ENCODE peak calls at places on chromosomes 12 and 14, in eight cellular contexts. One of them, this sample, is unnamed.

GRCh38 chr12:57213068-57213715 is 3.4 kb upstream of the NXPH4 start:
- DNase-seq in left lung: peak
- DNase-seq in colonic mucosa: peak
- DNase-seq in ovary: peak
- DNase-seq in A549: peak
- DNase-seq in hepatocyte: peak
- DNase-seq in CD8-positive, alpha-beta T cell: peak
- DNase-seq in PC-9: peak
- DNase-seq in this sample: peak

GRCh38 chr12:89062996-89063395 is 289.3 kb downstream of the DUSP6 start:
- DNase-seq in left lung: no peak
- DNase-seq in colonic mucosa: no peak
- DNase-seq in ovary: no peak
- DNase-seq in A549: no peak
- DNase-seq in hepatocyte: no peak
- DNase-seq in CD8-positive, alpha-beta T cell: no peak
- DNase-seq in PC-9: no peak
- DNase-seq in this sample: no peak

GRCh38 chr12:113369391-113369790 is 11.0 kb downstream of the PLBD2 start:
- DNase-seq in left lung: no peak
- DNase-seq in colonic mucosa: no peak
- DNase-seq in ovary: no peak
- DNase-seq in A549: no peak
- DNase-seq in hepatocyte: no peak
- DNase-seq in CD8-positive, alpha-beta T cell: no peak
- DNase-seq in PC-9: no peak
- DNase-seq in this sample: no peak

GRCh38 chr12:25984759-25985158 is 26.3 kb downstream of the RASSF8 start:
- DNase-seq in left lung: no peak
- DNase-seq in colonic mucosa: no peak
- DNase-seq in ovary: no peak
- DNase-seq in A549: no peak
- DNase-seq in hepatocyte: no peak
- DNase-seq in CD8-positive, alpha-beta T cell: no peak
- DNase-seq in PC-9: no peak
- DNase-seq in this sample: no peak

GRCh38 chr12:66603458-66603857 is 75.4 kb downstream of the GRIP1 start:
- DNase-seq in left lung: no peak
- DNase-seq in colonic mucosa: no peak
- DNase-seq in ovary: no peak
- DNase-seq in A549: no peak
- DNase-seq in hepatocyte: peak
- DNase-seq in CD8-positive, alpha-beta T cell: no peak
- DNase-seq in PC-9: no peak
- DNase-seq in this sample: no peak

GRCh38 chr12:119423285-119423684 is 88.8 kb downstream of the CCDC60 start:
- DNase-seq in left lung: no peak
- DNase-seq in colonic mucosa: no peak
- DNase-seq in ovary: no peak
- DNase-seq in A549: no peak
- DNase-seq in hepatocyte: no peak
- DNase-seq in CD8-positive, alpha-beta T cell: no peak
- DNase-seq in PC-9: no peak
- DNase-seq in this sample: no peak

GRCh38 chr12:55072093-55072492 is 52.3 kb downstream of the NEUROD4 start:
- DNase-seq in left lung: peak
- DNase-seq in colonic mucosa: peak
- DNase-seq in ovary: no peak
- DNase-seq in A549: peak
- DNase-seq in hepatocyte: peak
- DNase-seq in CD8-positive, alpha-beta T cell: peak
- DNase-seq in PC-9: no peak
- DNase-seq in this sample: no peak

GRCh38 chr12:109606261-109607028 is 32.9 kb downstream of the MVK start:
- DNase-seq in left lung: no peak
- DNase-seq in colonic mucosa: no peak
- DNase-seq in ovary: no peak
- DNase-seq in A549: no peak
- DNase-seq in hepatocyte: peak
- DNase-seq in CD8-positive, alpha-beta T cell: no peak
- DNase-seq in PC-9: no peak
- DNase-seq in this sample: no peak

GRCh38 chr12:4118601-4119156 is 154.9 kb upstream of the CCND2 start:
- DNase-seq in left lung: no peak
- DNase-seq in colonic mucosa: peak
- DNase-seq in ovary: no peak
- DNase-seq in A549: no peak
- DNase-seq in hepatocyte: no peak
- DNase-seq in CD8-positive, alpha-beta T cell: no peak
- DNase-seq in PC-9: no peak
- DNase-seq in this sample: peak

GRCh38 chr12:102061556-102062418 is at the start of gene WASHC3:
- DNase-seq in left lung: peak
- DNase-seq in colonic mucosa: peak
- DNase-seq in ovary: peak
- DNase-seq in A549: peak
- DNase-seq in hepatocyte: peak
- DNase-seq in CD8-positive, alpha-beta T cell: peak
- DNase-seq in PC-9: peak
- DNase-seq in this sample: peak

GRCh38 chr12:132356686-132357622 is 27.6 kb upstream of the GALNT9 start:
- DNase-seq in left lung: no peak
- DNase-seq in colonic mucosa: peak
- DNase-seq in ovary: no peak
- DNase-seq in A549: peak
- DNase-seq in hepatocyte: peak
- DNase-seq in CD8-positive, alpha-beta T cell: no peak
- DNase-seq in PC-9: peak
- DNase-seq in this sample: no peak

GRCh38 chr12:107759410-107759809 is 1.5 kb downstream of the PRDM4 start:
- DNase-seq in left lung: no peak
- DNase-seq in colonic mucosa: peak
- DNase-seq in ovary: no peak
- DNase-seq in A549: peak
- DNase-seq in hepatocyte: peak
- DNase-seq in CD8-positive, alpha-beta T cell: no peak
- DNase-seq in PC-9: peak
- DNase-seq in this sample: no peak

GRCh38 chr14:91316761-91317160 is 72.3 kb upstream of the GPR68 start:
- DNase-seq in left lung: no peak
- DNase-seq in colonic mucosa: no peak
- DNase-seq in ovary: no peak
- DNase-seq in A549: no peak
- DNase-seq in hepatocyte: no peak
- DNase-seq in CD8-positive, alpha-beta T cell: no peak
- DNase-seq in PC-9: no peak
- DNase-seq in this sample: no peak

GRCh38 chr12:68271346-68271745 is 17.9 kb upstream of the IL22 start:
- DNase-seq in left lung: no peak
- DNase-seq in colonic mucosa: no peak
- DNase-seq in ovary: no peak
- DNase-seq in A549: no peak
- DNase-seq in hepatocyte: no peak
- DNase-seq in CD8-positive, alpha-beta T cell: no peak
- DNase-seq in PC-9: no peak
- DNase-seq in this sample: no peak

GRCh38 chr12:97616936-97617335 is 154.3 kb downstream of the RMST start:
- DNase-seq in left lung: no peak
- DNase-seq in colonic mucosa: no peak
- DNase-seq in ovary: no peak
- DNase-seq in A549: no peak
- DNase-seq in hepatocyte: no peak
- DNase-seq in CD8-positive, alpha-beta T cell: no peak
- DNase-seq in PC-9: no peak
- DNase-seq in this sample: no peak

GRCh38 chr12:116319851-116320621 is 42.5 kb upstream of the MED13L start:
- DNase-seq in left lung: peak
- DNase-seq in colonic mucosa: peak
- DNase-seq in ovary: peak
- DNase-seq in A549: no peak
- DNase-seq in hepatocyte: peak
- DNase-seq in CD8-positive, alpha-beta T cell: no peak
- DNase-seq in PC-9: no peak
- DNase-seq in this sample: peak

GRCh38 chr12:53299101-53299453 is 418 bp upstream of the MYG1 start:
- DNase-seq in left lung: peak
- DNase-seq in colonic mucosa: no peak
- DNase-seq in ovary: no peak
- DNase-seq in A549: peak
- DNase-seq in hepatocyte: peak
- DNase-seq in CD8-positive, alpha-beta T cell: no peak
- DNase-seq in PC-9: peak
- DNase-seq in this sample: no peak

GRCh38 chr12:110966081-110966760 is 45.8 kb upstream of the MYL2 start:
- DNase-seq in left lung: no peak
- DNase-seq in colonic mucosa: no peak
- DNase-seq in ovary: no peak
- DNase-seq in A549: no peak
- DNase-seq in hepatocyte: no peak
- DNase-seq in CD8-positive, alpha-beta T cell: no peak
- DNase-seq in PC-9: no peak
- DNase-seq in this sample: no peak

GRCh38 chr14:57091030-57091608 is 177.6 kb downstream of the EXOC5 start:
- DNase-seq in left lung: no peak
- DNase-seq in colonic mucosa: no peak
- DNase-seq in ovary: no peak
- DNase-seq in A549: no peak
- DNase-seq in hepatocyte: no peak
- DNase-seq in CD8-positive, alpha-beta T cell: no peak
- DNase-seq in PC-9: no peak
- DNase-seq in this sample: no peak

GRCh38 chr14:22200977-22201605 is 387.9 kb downstream of the DAD1 start:
- DNase-seq in left lung: no peak
- DNase-seq in colonic mucosa: no peak
- DNase-seq in ovary: no peak
- DNase-seq in A549: peak
- DNase-seq in hepatocyte: peak
- DNase-seq in CD8-positive, alpha-beta T cell: no peak
- DNase-seq in PC-9: peak
- DNase-seq in this sample: no peak

GRCh38 chr12:16348435-16349131 is 1.1 kb downstream of the MGST1 start:
- DNase-seq in left lung: no peak
- DNase-seq in colonic mucosa: no peak
- DNase-seq in ovary: no peak
- DNase-seq in A549: peak
- DNase-seq in hepatocyte: no peak
- DNase-seq in CD8-positive, alpha-beta T cell: no peak
- DNase-seq in PC-9: no peak
- DNase-seq in this sample: no peak

GRCh38 chr12:11500222-11500860 is 105.0 kb upstream of the PRB2 start:
- DNase-seq in left lung: peak
- DNase-seq in colonic mucosa: peak
- DNase-seq in ovary: peak
- DNase-seq in A549: peak
- DNase-seq in hepatocyte: peak
- DNase-seq in CD8-positive, alpha-beta T cell: peak
- DNase-seq in PC-9: no peak
- DNase-seq in this sample: no peak

GRCh38 chr12:156945-157344 is 57.0 kb downstream of the SLC6A12 start:
- DNase-seq in left lung: no peak
- DNase-seq in colonic mucosa: no peak
- DNase-seq in ovary: no peak
- DNase-seq in A549: no peak
- DNase-seq in hepatocyte: no peak
- DNase-seq in CD8-positive, alpha-beta T cell: no peak
- DNase-seq in PC-9: no peak
- DNase-seq in this sample: no peak

GRCh38 chr12:91920276-91920675 is 225.4 kb downstream of the BTG1 start:
- DNase-seq in left lung: no peak
- DNase-seq in colonic mucosa: no peak
- DNase-seq in ovary: no peak
- DNase-seq in A549: no peak
- DNase-seq in hepatocyte: no peak
- DNase-seq in CD8-positive, alpha-beta T cell: no peak
- DNase-seq in PC-9: no peak
- DNase-seq in this sample: no peak

GRCh38 chr12:116346751-116347150 is 69.3 kb upstream of the MED13L start:
- DNase-seq in left lung: no peak
- DNase-seq in colonic mucosa: no peak
- DNase-seq in ovary: peak
- DNase-seq in A549: peak
- DNase-seq in hepatocyte: peak
- DNase-seq in CD8-positive, alpha-beta T cell: no peak
- DNase-seq in PC-9: peak
- DNase-seq in this sample: no peak

GRCh38 chr14:102197317-102197850 is 57.7 kb downstream of the WDR20 start:
- DNase-seq in left lung: no peak
- DNase-seq in colonic mucosa: no peak
- DNase-seq in ovary: no peak
- DNase-seq in A549: no peak
- DNase-seq in hepatocyte: no peak
- DNase-seq in CD8-positive, alpha-beta T cell: no peak
- DNase-seq in PC-9: no peak
- DNase-seq in this sample: no peak
- H3K27ac ChIP-seq in left lung: no peak
- H3K27ac ChIP-seq in colonic mucosa: no peak
- H3K27ac ChIP-seq in ovary: no peak
- H3K27ac ChIP-seq in A549: no peak
- H3K27ac ChIP-seq in hepatocyte: no peak
- H3K27ac ChIP-seq in CD8-positive, alpha-beta T cell: no peak
- H3K27ac ChIP-seq in PC-9: no peak
- H3K27ac ChIP-seq in this sample: no peak

GRCh38 chr12:122072031-122072970 is 6.3 kb upstream of the MLXIP start:
- DNase-seq in left lung: no peak
- DNase-seq in colonic mucosa: peak
- DNase-seq in ovary: peak
- DNase-seq in A549: peak
- DNase-seq in hepatocyte: peak
- DNase-seq in CD8-positive, alpha-beta T cell: no peak
- DNase-seq in PC-9: peak
- DNase-seq in this sample: no peak
- H3K4me3 ChIP-seq in left lung: no peak
- H3K4me3 ChIP-seq in colonic mucosa: no peak
- H3K4me3 ChIP-seq in ovary: no peak
- H3K4me3 ChIP-seq in A549: peak
- H3K4me3 ChIP-seq in hepatocyte: no peak
- H3K4me3 ChIP-seq in CD8-positive, alpha-beta T cell: no peak
- H3K4me3 ChIP-seq in PC-9: no peak
- H3K4me3 ChIP-seq in this sample: peak

GRCh38 chr14:52527052-52527451 is 25.3 kb downstream of the TXNDC16 start:
- DNase-seq in left lung: no peak
- DNase-seq in colonic mucosa: no peak
- DNase-seq in ovary: no peak
- DNase-seq in A549: no peak
- DNase-seq in hepatocyte: no peak
- DNase-seq in CD8-positive, alpha-beta T cell: no peak
- DNase-seq in PC-9: no peak
- DNase-seq in this sample: no peak
- TF ChIP-seq CTCF in left lung: no peak
- TF ChIP-seq CTCF in colonic mucosa: no peak
- TF ChIP-seq CTCF in ovary: no peak
- TF ChIP-seq CTCF in A549: no peak
- TF ChIP-seq CTCF in hepatocyte: no peak
- TF ChIP-seq CTCF in CD8-positive, alpha-beta T cell: no peak
- TF ChIP-seq CTCF in PC-9: no peak
- TF ChIP-seq CTCF in this sample: no peak

DNA sequence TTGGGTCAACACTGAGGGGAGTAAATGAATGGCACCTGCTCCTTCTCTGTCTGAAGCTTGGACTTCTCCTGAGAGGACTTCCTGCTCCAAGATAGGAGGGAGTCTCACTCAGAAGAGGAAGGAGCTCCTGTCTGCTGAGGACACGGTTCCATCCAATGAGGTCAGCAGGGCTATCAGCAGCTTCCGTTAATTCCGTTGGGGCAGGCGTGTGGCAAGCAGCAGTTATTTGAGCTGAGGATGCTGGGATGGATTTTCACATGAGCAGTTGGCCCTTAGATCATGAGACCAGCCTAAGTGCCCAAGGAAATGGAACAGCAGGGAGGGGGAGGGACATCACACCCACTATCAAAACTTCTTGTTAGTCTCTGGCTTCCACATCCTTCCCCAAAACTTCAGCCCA is 159.0 kb upstream of the PZP start:
- DNase-seq in left lung: no peak
- DNase-seq in colonic mucosa: no peak
- DNase-seq in ovary: no peak
- DNase-seq in A549: no peak
- DNase-seq in hepatocyte: no peak
- DNase-seq in CD8-positive, alpha-beta T cell: no peak
- DNase-seq in PC-9: no peak
- DNase-seq in this sample: no peak
- H3K27ac ChIP-seq in left lung: no peak
- H3K27ac ChIP-seq in colonic mucosa: no peak
- H3K27ac ChIP-seq in ovary: no peak
- H3K27ac ChIP-seq in A549: no peak
- H3K27ac ChIP-seq in hepatocyte: no peak
- H3K27ac ChIP-seq in CD8-positive, alpha-beta T cell: no peak
- H3K27ac ChIP-seq in PC-9: no peak
- H3K27ac ChIP-seq in this sample: no peak

This sample was measured in coronary artery.